ENCODE peak calls at places on chromosomes 16 and 17, in seven cellular contexts. Y is fibroblast of mammary gland, N is hepatic stellate cell, L is iPS-NIHi11, K is EL, S is activated gamma-delta T cell treated with Interleukin-2 at 50 U/mL for 16 hours, E is HCEC 1CT. J is an unnamed sample.

GRCh38 chr17:7946441-7946840 is 14.4 kb downstream of the CNTROB start:
- DNase-seq in E (no peak), Y (no peak), N (no peak), S (no peak), K (no peak), L (no peak), J (no peak)

GRCh38 chr16:50821586-50821985 is 79.7 kb downstream of the CYLD start:
- DNase-seq in S (no peak), K (peak), L (no peak), Y (peak), N (no peak), E (peak), J (no peak)

GRCh38 chr17:68509151-68510057 is 2.8 kb upstream of the PRKAR1A start:
- DNase-seq in L (no peak), K (no peak), Y (no peak), S (no peak), N (no peak), E (no peak), J (no peak)

GRCh38 chr16:85128079-85128837 is 16.0 kb upstream of the CIBAR2 start:
- DNase-seq in N (no peak), K (no peak), Y (no peak), E (no peak), L (no peak), S (no peak), J (no peak)

GRCh38 chr16:87897563-87898505 is 28.5 kb upstream of the SLC7A5 start:
- DNase-seq in K (no peak), N (no peak), S (peak), Y (no peak), E (no peak), L (no peak), J (peak)

GRCh38 chr17:67417507-67417906 is 40.4 kb downstream of the PITPNC1 start:
- DNase-seq in N (no peak), L (no peak), K (no peak), E (no peak), S (no peak), Y (no peak), J (no peak)

GRCh38 chr16:24681793-24682192 is 47.7 kb upstream of the TNRC6A start:
- DNase-seq in N (peak), E (peak), S (no peak), L (no peak), Y (peak), K (no peak), J (no peak)

GRCh38 chr17:40953876-40954275 is 12.9 kb downstream of the KRT39 start:
- DNase-seq in E (peak), K (peak), S (no peak), L (no peak), N (no peak), Y (peak), J (no peak)

GRCh38 chr16:2586901-2587480 is 49.2 kb downstream of the PDPK1 start:
- DNase-seq in L (no peak), E (no peak), S (no peak), Y (no peak), K (no peak), N (no peak), J (no peak)

GRCh38 chr16:84763629-84764028 is 56.2 kb upstream of the CRISPLD2 start:
- DNase-seq in S (no peak), Y (no peak), K (no peak), E (no peak), L (no peak), N (no peak), J (no peak)

GRCh38 chr17:44284024-44284400 is 16.1 kb upstream of the SLC4A1 start:
- DNase-seq in N (no peak), Y (no peak), E (no peak), L (no peak), K (no peak), S (no peak), J (no peak)

GRCh38 chr17:2138318-2138717 is 83.4 kb downstream of the HIC1 start:
- DNase-seq in Y (no peak), E (no peak), L (no peak), K (peak), N (peak), S (peak), J (no peak)

GRCh38 chr17:81002409-81003361 is 11.0 kb downstream of the CHMP6 start:
- DNase-seq in Y (peak), N (peak), E (peak), L (no peak), S (no peak), K (peak), J (peak)

GRCh38 chr17:4537451-4538235 is 17.5 kb downstream of the MYBBP1A start:
- DNase-seq in L (no peak), N (no peak), K (no peak), E (no peak), S (no peak), Y (no peak), J (peak)

GRCh38 chr16:75139498-75139897 is 8.8 kb upstream of the ZFP1 start:
- DNase-seq in S (no peak), Y (no peak), E (no peak), N (no peak), L (no peak), K (no peak), J (no peak)

GRCh38 chr16:84874553-84874952 is 54.8 kb downstream of the CRISPLD2 start:
- DNase-seq in S (no peak), K (peak), N (peak), Y (no peak), E (no peak), L (no peak), J (no peak)

GRCh38 chr16:20878682-20879147 is 21.4 kb downstream of the DCUN1D3 start:
- DNase-seq in N (no peak), K (no peak), E (no peak), L (no peak), S (no peak), Y (no peak), J (no peak)

GRCh38 chr16:86465434-86465833 is 44.9 kb upstream of the FOXF1 start:
- DNase-seq in Y (no peak), S (no peak), E (no peak), L (no peak), N (no peak), K (no peak), J (no peak)